ENCODE peak calls at places on chromosomes 16 and 17, in five cellular contexts. N is C1 segment of cervical spinal cord, A is NCI-H1694, W is psoas muscle, I is cerebellar nuclear complex. V is an unnamed sample.

GRCh38 chr16:19458722-19459379 is 41.2 kb downstream of the TMC5 start:
- DNase-seq in I (no peak), A (no peak), N (no peak), W (no peak), V (no peak)

GRCh38 chr16:19153876-19154275 is 14.2 kb upstream of the SYT17 start:
- DNase-seq in N (no peak), A (no peak), W (no peak), I (no peak), V (no peak)

GRCh38 chr16:1601489-1601888 is 10.4 kb downstream of the IFT140 start:
- DNase-seq in W (no peak), I (no peak), A (no peak), N (no peak), V (no peak)

GRCh38 chr16:3458852-3459361 is 15.4 kb downstream of the NAA60 start:
- DNase-seq in W (no peak), A (no peak), I (no peak), N (no peak), V (peak; percentile 2)

GRCh38 chr17:12386240-12386639 is 279.4 kb upstream of the MYOCD start:
- DNase-seq in N (no peak), I (no peak), W (no peak), A (no peak), V (no peak)

GRCh38 chr16:558298-559020 is 1.7 kb upstream of the PRR35 start:
- DNase-seq in N (peak; percentile 28), A (no peak), I (peak; percentile 94), W (no peak), V (no peak)

GRCh38 chr16:30183236-30183960 is at the start of gene CORO1A:
- DNase-seq in W (peak; percentile 90), A (peak; percentile 64), I (peak; percentile 59), N (peak; percentile 67), V (no peak)

GRCh38 chr16:66334856-66335255 is 31.6 kb upstream of the CDH5 start:
- DNase-seq in A (no peak), W (no peak), I (no peak), N (no peak), V (no peak)

GRCh38 chr16:81693047-81693446 is 86.0 kb upstream of the PLCG2 start:
- DNase-seq in N (no peak), I (no peak), A (no peak), W (no peak), V (no peak)

GRCh38 chr17:63435681-63436522 is 10.2 kb downstream of the CYB561 start:
- DNase-seq in I (no peak), N (no peak), W (no peak), A (no peak), V (no peak)

GRCh38 chr17:16933317-16934132 is 38.4 kb downstream of the TNFRSF13B start:
- DNase-seq in W (peak; percentile 68), N (no peak), I (no peak), A (no peak), V (no peak)

GRCh38 chr17:14755002-14755401 is 454.1 kb downstream of the HS3ST3B1 start:
- DNase-seq in N (no peak), I (no peak), W (no peak), A (no peak), V (no peak)

GRCh38 chr16:49608095-49608494 is 234.5 kb downstream of the C16orf78 start:
- DNase-seq in N (no peak), I (no peak), A (no peak), W (no peak), V (peak; percentile 12)

GRCh38 chr17:42456223-42457106 is 2.2 kb upstream of the ATP6V0A1 start:
- DNase-seq in I (no peak), N (no peak), W (no peak), A (no peak), V (no peak)

GRCh38 chr17:27315322-27315721 is 21.4 kb downstream of the WSB1 start:
- DNase-seq in W (peak; percentile 89), N (no peak), A (peak; percentile 57), I (no peak), V (peak; percentile 19)

V was measured in DMS 273 treated with DMSO at 0.1 percent for 48 hours.